ENCODE peak calls at places on chromosomes 12 and 14, in five cellular contexts. One of them, this sample, is unnamed.

GRCh38 chr12:110174373-110174996 is 50.3 kb downstream of the IFT81 start:
- DNase-seq in brain microvascular endothelial cell: no peak
- DNase-seq in tibial nerve: no peak
- DNase-seq in WERI-Rb-1: no peak
- DNase-seq in adrenal gland: no peak
- DNase-seq in this sample: no peak

GRCh38 chr12:48026081-48026827 is 22.0 kb upstream of the COL2A1 start:
- DNase-seq in adrenal gland: no peak
- DNase-seq in WERI-Rb-1: no peak
- DNase-seq in brain microvascular endothelial cell: no peak
- DNase-seq in tibial nerve: no peak
- DNase-seq in this sample: no peak

GRCh38 chr12:129049917-129050316 is 196.6 kb downstream of the GLT1D1 start:
- DNase-seq in tibial nerve: no peak
- DNase-seq in adrenal gland: no peak
- DNase-seq in WERI-Rb-1: no peak
- DNase-seq in brain microvascular endothelial cell: peak
- DNase-seq in this sample: no peak

GRCh38 chr14:105933238-105933637 is 406.9 kb downstream of the TMEM121 start:
- DNase-seq in brain microvascular endothelial cell: no peak
- DNase-seq in WERI-Rb-1: no peak
- DNase-seq in tibial nerve: no peak
- DNase-seq in adrenal gland: peak
- DNase-seq in this sample: no peak

GRCh38 chr12:104683831-104684503 is 227.2 kb downstream of the CHST11 start:
- DNase-seq in brain microvascular endothelial cell: no peak
- DNase-seq in WERI-Rb-1: no peak
- DNase-seq in tibial nerve: no peak
- DNase-seq in adrenal gland: no peak
- DNase-seq in this sample: no peak

GRCh38 chr12:26691234-26691970 is 141.6 kb downstream of the ITPR2 start:
- DNase-seq in brain microvascular endothelial cell: peak
- DNase-seq in tibial nerve: no peak
- DNase-seq in WERI-Rb-1: no peak
- DNase-seq in adrenal gland: peak
- DNase-seq in this sample: peak

GRCh38 chr14:103522028-103522581 is 525 bp downstream of the CKB start:
- DNase-seq in WERI-Rb-1: no peak
- DNase-seq in tibial nerve: no peak
- DNase-seq in adrenal gland: no peak
- DNase-seq in brain microvascular endothelial cell: no peak
- DNase-seq in this sample: no peak

GRCh38 chr14:81402123-81402495 is 2.0 kb upstream of the STON2 start:
- DNase-seq in brain microvascular endothelial cell: no peak
- DNase-seq in WERI-Rb-1: no peak
- DNase-seq in adrenal gland: no peak
- DNase-seq in tibial nerve: no peak
- DNase-seq in this sample: no peak

DNA sequence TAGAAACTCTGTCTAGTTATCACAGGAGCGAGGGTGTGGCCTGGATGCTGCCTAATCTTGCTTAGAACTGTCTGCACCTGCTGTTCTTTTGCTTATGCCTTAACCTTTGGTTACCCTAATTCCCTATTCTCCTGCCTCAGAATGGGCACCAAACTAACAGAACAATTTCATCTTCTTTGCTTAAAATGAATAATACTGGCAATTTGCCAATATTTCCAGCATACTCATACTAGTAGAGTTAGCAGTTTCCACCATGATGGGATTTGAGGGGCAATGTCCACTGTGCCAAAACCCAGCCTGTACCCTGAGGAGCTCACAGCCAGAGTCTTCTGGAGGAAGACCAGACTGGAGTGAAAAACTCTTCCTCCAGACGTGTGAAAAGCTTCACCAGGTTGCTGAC is 136.4 kb downstream of the RPS29 start:
- DNase-seq in tibial nerve: no peak
- DNase-seq in brain microvascular endothelial cell: no peak
- DNase-seq in adrenal gland: no peak
- DNase-seq in WERI-Rb-1: no peak
- DNase-seq in this sample: no peak
- H3K27ac ChIP-seq in tibial nerve: no peak
- H3K27ac ChIP-seq in brain microvascular endothelial cell: no peak
- H3K27ac ChIP-seq in adrenal gland: no peak
- H3K27ac ChIP-seq in WERI-Rb-1: no peak
- H3K27ac ChIP-seq in this sample: no peak

GRCh38 chr14:95300697-95301526 is 18.8 kb downstream of the CLMN start:
- DNase-seq in brain microvascular endothelial cell: no peak
- DNase-seq in tibial nerve: no peak
- DNase-seq in WERI-Rb-1: no peak
- DNase-seq in adrenal gland: no peak
- DNase-seq in this sample: peak

GRCh38 chr14:95297832-95298231 is 21.9 kb downstream of the CLMN start:
- DNase-seq in tibial nerve: no peak
- DNase-seq in WERI-Rb-1: no peak
- DNase-seq in brain microvascular endothelial cell: no peak
- DNase-seq in adrenal gland: no peak
- DNase-seq in this sample: no peak

GRCh38 chr14:95301527-95302187 is 18.1 kb downstream of the CLMN start:
- DNase-seq in WERI-Rb-1: no peak
- DNase-seq in tibial nerve: no peak
- DNase-seq in brain microvascular endothelial cell: no peak
- DNase-seq in adrenal gland: no peak
- DNase-seq in this sample: no peak

GRCh38 chr14:95299271-95299670 is 20.4 kb downstream of the CLMN start:
- DNase-seq in WERI-Rb-1: no peak
- DNase-seq in brain microvascular endothelial cell: no peak
- DNase-seq in tibial nerve: no peak
- DNase-seq in adrenal gland: no peak
- DNase-seq in this sample: no peak

GRCh38 chr14:95300002-95300696 is 19.6 kb downstream of the CLMN start:
- DNase-seq in brain microvascular endothelial cell: no peak
- DNase-seq in tibial nerve: no peak
- DNase-seq in adrenal gland: no peak
- DNase-seq in WERI-Rb-1: no peak
- DNase-seq in this sample: no peak
- H3K27ac ChIP-seq in brain microvascular endothelial cell: no peak
- H3K27ac ChIP-seq in tibial nerve: no peak
- H3K27ac ChIP-seq in adrenal gland: no peak
- H3K27ac ChIP-seq in WERI-Rb-1: no peak
- H3K27ac ChIP-seq in this sample: peak

GRCh38 chr12:53493610-53494391 is 5.5 kb downstream of the MAP3K12 start:
- DNase-seq in brain microvascular endothelial cell: no peak
- DNase-seq in tibial nerve: no peak
- DNase-seq in adrenal gland: peak
- DNase-seq in WERI-Rb-1: no peak
- DNase-seq in this sample: no peak

GRCh38 chr12:53497461-53497860 is 1.8 kb downstream of the MAP3K12 start:
- DNase-seq in adrenal gland: no peak
- DNase-seq in WERI-Rb-1: no peak
- DNase-seq in tibial nerve: no peak
- DNase-seq in brain microvascular endothelial cell: no peak
- DNase-seq in this sample: no peak

GRCh38 chr12:53496752-53497032 is 2.6 kb downstream of the MAP3K12 start:
- DNase-seq in WERI-Rb-1: no peak
- DNase-seq in tibial nerve: no peak
- DNase-seq in brain microvascular endothelial cell: no peak
- DNase-seq in adrenal gland: no peak
- DNase-seq in this sample: no peak

GRCh38 chr12:53498235-53498630 is 1.0 kb downstream of the MAP3K12 start:
- DNase-seq in adrenal gland: no peak
- DNase-seq in brain microvascular endothelial cell: no peak
- DNase-seq in WERI-Rb-1: no peak
- DNase-seq in tibial nerve: no peak
- DNase-seq in this sample: no peak

GRCh38 chr12:53495903-53496751 is 3.1 kb downstream of the MAP3K12 start:
- DNase-seq in brain microvascular endothelial cell: peak
- DNase-seq in tibial nerve: peak
- DNase-seq in WERI-Rb-1: peak
- DNase-seq in adrenal gland: peak
- DNase-seq in this sample: no peak
- H3K27ac ChIP-seq in brain microvascular endothelial cell: no peak
- H3K27ac ChIP-seq in tibial nerve: no peak
- H3K27ac ChIP-seq in WERI-Rb-1: peak
- H3K27ac ChIP-seq in adrenal gland: no peak
- H3K27ac ChIP-seq in this sample: peak

DNA sequence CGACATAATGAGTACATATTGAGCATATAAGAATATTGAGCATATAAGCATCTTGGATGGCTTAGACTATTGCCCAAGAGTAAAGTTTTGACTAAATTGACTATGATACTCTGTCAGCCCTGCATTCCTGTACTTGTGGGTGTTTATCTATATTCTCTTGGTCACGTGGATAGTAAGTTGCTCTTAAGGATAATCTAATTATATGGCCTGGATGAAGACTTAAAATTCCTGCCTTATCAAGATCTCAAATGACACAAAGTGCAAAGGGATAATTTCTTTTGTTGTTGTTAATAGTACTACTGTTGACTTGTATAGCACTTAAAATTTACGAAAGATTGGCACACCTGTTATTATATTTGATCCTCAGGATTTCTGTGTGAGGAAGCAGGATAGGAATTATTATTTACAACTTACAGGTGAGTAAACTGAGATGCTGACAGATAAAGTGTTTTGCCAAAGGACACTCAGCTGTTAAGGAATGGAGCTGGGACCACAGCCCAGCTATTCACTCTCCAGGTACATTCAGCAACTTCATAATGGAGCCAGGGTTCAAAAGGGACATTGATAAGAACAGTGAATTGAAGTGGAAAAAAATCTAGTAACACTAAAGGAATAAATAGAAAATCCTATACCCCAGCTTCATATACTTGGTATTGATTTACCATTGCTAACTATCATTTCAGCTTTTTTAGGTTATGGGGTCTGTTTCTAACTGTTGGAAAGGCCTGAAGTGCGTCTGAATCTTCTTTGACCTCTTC is 53.5 kb upstream of the EVL start:
- DNase-seq in tibial nerve: no peak
- DNase-seq in WERI-Rb-1: no peak
- DNase-seq in brain microvascular endothelial cell: no peak
- DNase-seq in adrenal gland: no peak
- DNase-seq in this sample: no peak
- H3K27ac ChIP-seq in tibial nerve: no peak
- H3K27ac ChIP-seq in WERI-Rb-1: no peak
- H3K27ac ChIP-seq in brain microvascular endothelial cell: no peak
- H3K27ac ChIP-seq in adrenal gland: no peak
- H3K27ac ChIP-seq in this sample: no peak

DNA sequence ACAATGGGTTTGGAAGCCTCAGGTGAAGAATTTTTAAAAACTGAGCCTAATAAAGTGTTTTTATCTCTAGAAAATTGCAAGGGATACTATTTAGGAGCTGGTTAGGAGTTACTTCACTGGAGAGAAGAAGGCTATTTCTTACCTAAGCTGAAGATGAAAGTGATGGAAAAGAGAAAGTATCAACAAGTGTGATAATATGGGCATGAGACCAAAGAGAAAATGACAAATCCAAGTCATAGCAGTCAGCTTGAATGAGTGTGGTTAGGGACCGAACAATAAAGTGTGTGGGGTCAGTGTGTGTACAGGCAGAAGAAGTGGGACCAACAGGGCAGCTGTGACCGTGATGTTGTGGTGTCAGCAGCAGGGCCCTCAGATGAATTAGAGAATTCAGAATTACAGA is 24.2 kb upstream of the ADAMTS20 start:
- DNase-seq in tibial nerve: no peak
- DNase-seq in WERI-Rb-1: no peak
- DNase-seq in adrenal gland: no peak
- DNase-seq in brain microvascular endothelial cell: no peak
- DNase-seq in this sample: no peak
- H3K27ac ChIP-seq in tibial nerve: no peak
- H3K27ac ChIP-seq in WERI-Rb-1: no peak
- H3K27ac ChIP-seq in adrenal gland: no peak
- H3K27ac ChIP-seq in brain microvascular endothelial cell: no peak
- H3K27ac ChIP-seq in this sample: no peak

GRCh38 chr14:37810094-37810801 is 214.8 kb downstream of the TTC6 start:
- DNase-seq in brain microvascular endothelial cell: no peak
- DNase-seq in adrenal gland: no peak
- DNase-seq in tibial nerve: no peak
- DNase-seq in WERI-Rb-1: no peak
- DNase-seq in this sample: no peak

DNA sequence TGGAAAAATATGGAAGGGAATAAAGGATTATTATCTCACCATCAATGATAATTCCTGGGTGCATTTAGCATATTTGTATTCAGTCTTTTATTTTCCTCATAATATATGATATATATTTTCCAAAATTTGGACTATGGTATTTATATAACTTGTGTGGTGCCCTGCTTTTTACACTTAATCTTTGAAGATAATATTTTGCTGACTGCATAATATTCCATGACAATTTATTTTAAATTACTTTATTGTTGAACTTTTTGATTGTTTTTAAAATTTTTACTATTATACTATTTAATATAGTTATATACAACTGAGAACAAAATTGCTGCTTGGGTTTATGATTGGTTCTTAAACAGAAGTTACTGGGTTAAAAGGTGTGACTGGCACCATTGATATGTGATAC is 212.3 kb downstream of the TTC6 start:
- DNase-seq in brain microvascular endothelial cell: no peak
- DNase-seq in tibial nerve: no peak
- DNase-seq in WERI-Rb-1: no peak
- DNase-seq in adrenal gland: no peak
- DNase-seq in this sample: no peak
- H3K27ac ChIP-seq in brain microvascular endothelial cell: no peak
- H3K27ac ChIP-seq in tibial nerve: no peak
- H3K27ac ChIP-seq in WERI-Rb-1: no peak
- H3K27ac ChIP-seq in adrenal gland: no peak
- H3K27ac ChIP-seq in this sample: no peak

DNA sequence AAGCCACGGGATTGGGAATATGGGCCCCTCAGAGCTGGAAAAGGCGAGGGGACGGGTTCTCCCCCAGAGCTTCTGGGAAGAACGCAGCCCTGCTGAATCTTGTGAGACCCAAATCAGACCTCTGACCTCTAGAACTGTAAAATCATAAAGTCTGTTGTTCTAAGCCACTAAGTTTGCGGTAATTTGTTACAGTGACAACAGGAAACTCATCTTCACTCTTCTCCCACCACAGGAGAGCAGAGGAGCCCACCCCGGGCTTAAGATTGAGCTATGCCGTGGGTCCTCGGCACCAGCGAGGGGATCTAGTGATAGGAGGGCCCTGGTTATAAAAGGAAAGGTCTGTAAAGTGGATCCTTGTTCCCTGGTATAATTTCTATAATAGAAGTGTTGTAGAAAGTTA is 7.5 kb downstream of the MLXIP start:
- DNase-seq in tibial nerve: no peak
- DNase-seq in WERI-Rb-1: no peak
- DNase-seq in brain microvascular endothelial cell: no peak
- DNase-seq in adrenal gland: no peak
- DNase-seq in this sample: no peak
- H3K27ac ChIP-seq in tibial nerve: no peak
- H3K27ac ChIP-seq in WERI-Rb-1: no peak
- H3K27ac ChIP-seq in brain microvascular endothelial cell: no peak
- H3K27ac ChIP-seq in adrenal gland: no peak
- H3K27ac ChIP-seq in this sample: no peak

GRCh38 chr14:31229009-31229408 is 21.4 kb upstream of the HECTD1 start:
- DNase-seq in brain microvascular endothelial cell: no peak
- DNase-seq in tibial nerve: no peak
- DNase-seq in adrenal gland: no peak
- DNase-seq in WERI-Rb-1: no peak
- DNase-seq in this sample: no peak
- H3K27ac ChIP-seq in brain microvascular endothelial cell: no peak
- H3K27ac ChIP-seq in tibial nerve: peak
- H3K27ac ChIP-seq in adrenal gland: no peak
- H3K27ac ChIP-seq in WERI-Rb-1: no peak
- H3K27ac ChIP-seq in this sample: no peak

This sample was measured in caudate nucleus.